ENCODE peak calls at places on chromosomes 5 and 9, in four cellular contexts. One of them, this sample, is unnamed.

GRCh38 chr5:1054018-1054798 is 45.6 kb downstream of the NKD2 start:
- DNase-seq in CD4-positive, CD25-positive, alpha-beta regulatory T cell: no peak
- DNase-seq in right cardiac atrium: peak
- DNase-seq in endothelial cell of umbilical vein: no peak
- DNase-seq in this sample: no peak

GRCh38 chr9:96423985-96424336 is 5.8 kb upstream of the ZNF367 start:
- DNase-seq in right cardiac atrium: no peak
- DNase-seq in CD4-positive, CD25-positive, alpha-beta regulatory T cell: no peak
- DNase-seq in endothelial cell of umbilical vein: no peak
- DNase-seq in this sample: no peak

GRCh38 chr5:79229357-79230174 is 6.4 kb upstream of the JMY start:
- DNase-seq in right cardiac atrium: no peak
- DNase-seq in CD4-positive, CD25-positive, alpha-beta regulatory T cell: no peak
- DNase-seq in endothelial cell of umbilical vein: no peak
- DNase-seq in this sample: no peak

GRCh38 chr9:93178851-93179786 is 4.8 kb upstream of the WNK2 start:
- DNase-seq in endothelial cell of umbilical vein: no peak
- DNase-seq in CD4-positive, CD25-positive, alpha-beta regulatory T cell: no peak
- DNase-seq in right cardiac atrium: peak
- DNase-seq in this sample: no peak

GRCh38 chr5:18745988-18746615 is 1111.8 kb downstream of the TAF11L14 start:
- DNase-seq in right cardiac atrium: no peak
- DNase-seq in CD4-positive, CD25-positive, alpha-beta regulatory T cell: peak
- DNase-seq in endothelial cell of umbilical vein: peak
- DNase-seq in this sample: no peak

GRCh38 chr5:126490167-126490937 is 67.1 kb downstream of the GRAMD2B start:
- DNase-seq in endothelial cell of umbilical vein: no peak
- DNase-seq in CD4-positive, CD25-positive, alpha-beta regulatory T cell: no peak
- DNase-seq in right cardiac atrium: no peak
- DNase-seq in this sample: no peak

GRCh38 chr9:104200456-104200994 is 106.4 kb downstream of the SMC2 start:
- DNase-seq in endothelial cell of umbilical vein: no peak
- DNase-seq in right cardiac atrium: peak
- DNase-seq in CD4-positive, CD25-positive, alpha-beta regulatory T cell: no peak
- DNase-seq in this sample: no peak

GRCh38 chr9:92807757-92808725 is 43.4 kb upstream of the BICD2 start:
- DNase-seq in CD4-positive, CD25-positive, alpha-beta regulatory T cell: peak
- DNase-seq in right cardiac atrium: peak
- DNase-seq in endothelial cell of umbilical vein: no peak
- DNase-seq in this sample: no peak

GRCh38 chr5:24788829-24789509 is 144.2 kb upstream of the CDH10 start:
- DNase-seq in CD4-positive, CD25-positive, alpha-beta regulatory T cell: no peak
- DNase-seq in endothelial cell of umbilical vein: no peak
- DNase-seq in right cardiac atrium: no peak
- DNase-seq in this sample: no peak

GRCh38 chr9:128218518-128219389 is 15.6 kb downstream of the DNM1 start:
- DNase-seq in right cardiac atrium: peak
- DNase-seq in CD4-positive, CD25-positive, alpha-beta regulatory T cell: peak
- DNase-seq in endothelial cell of umbilical vein: peak
- DNase-seq in this sample: no peak

GRCh38 chr9:101408374-101409078 is 9.9 kb downstream of the ZNF189 start:
- DNase-seq in right cardiac atrium: no peak
- DNase-seq in endothelial cell of umbilical vein: no peak
- DNase-seq in CD4-positive, CD25-positive, alpha-beta regulatory T cell: no peak
- DNase-seq in this sample: no peak

GRCh38 chr9:137266589-137267453 is 10.7 kb upstream of the TOR4A start:
- DNase-seq in endothelial cell of umbilical vein: no peak
- DNase-seq in CD4-positive, CD25-positive, alpha-beta regulatory T cell: no peak
- DNase-seq in right cardiac atrium: no peak
- DNase-seq in this sample: peak

GRCh38 chr5:133907075-133907474 is 61.4 kb downstream of the C5orf15 start:
- DNase-seq in right cardiac atrium: peak
- DNase-seq in CD4-positive, CD25-positive, alpha-beta regulatory T cell: no peak
- DNase-seq in endothelial cell of umbilical vein: no peak
- DNase-seq in this sample: no peak

GRCh38 chr9:35776018-35776417 is 15.4 kb upstream of the NPR2 start:
- DNase-seq in CD4-positive, CD25-positive, alpha-beta regulatory T cell: no peak
- DNase-seq in right cardiac atrium: no peak
- DNase-seq in endothelial cell of umbilical vein: no peak
- DNase-seq in this sample: no peak

GRCh38 chr5:174533771-174534221 is 190.6 kb upstream of the MSX2 start:
- DNase-seq in endothelial cell of umbilical vein: no peak
- DNase-seq in CD4-positive, CD25-positive, alpha-beta regulatory T cell: no peak
- DNase-seq in right cardiac atrium: no peak
- DNase-seq in this sample: no peak

GRCh38 chr5:109853362-109853761 is 163.6 kb downstream of the MAN2A1 start:
- DNase-seq in endothelial cell of umbilical vein: no peak
- DNase-seq in right cardiac atrium: no peak
- DNase-seq in CD4-positive, CD25-positive, alpha-beta regulatory T cell: no peak
- DNase-seq in this sample: no peak

GRCh38 chr9:124414612-124415011 is 630 bp downstream of the PSMB7 start:
- DNase-seq in right cardiac atrium: no peak
- DNase-seq in endothelial cell of umbilical vein: peak
- DNase-seq in CD4-positive, CD25-positive, alpha-beta regulatory T cell: no peak
- DNase-seq in this sample: no peak

GRCh38 chr5:87413116-87413645 is 451 bp upstream of the CCNH start:
- DNase-seq in right cardiac atrium: no peak
- DNase-seq in CD4-positive, CD25-positive, alpha-beta regulatory T cell: no peak
- DNase-seq in endothelial cell of umbilical vein: no peak
- DNase-seq in this sample: no peak

GRCh38 chr9:136823136-136824046 is 15.6 kb downstream of the RABL6 start:
- DNase-seq in CD4-positive, CD25-positive, alpha-beta regulatory T cell: no peak
- DNase-seq in right cardiac atrium: peak
- DNase-seq in endothelial cell of umbilical vein: no peak
- DNase-seq in this sample: no peak

GRCh38 chr9:125886365-125886764 is 139.2 kb downstream of the PBX3 start:
- DNase-seq in CD4-positive, CD25-positive, alpha-beta regulatory T cell: no peak
- DNase-seq in right cardiac atrium: no peak
- DNase-seq in endothelial cell of umbilical vein: no peak
- DNase-seq in this sample: no peak

GRCh38 chr5:1494780-1495524 is 28.8 kb downstream of the LPCAT1 start:
- DNase-seq in CD4-positive, CD25-positive, alpha-beta regulatory T cell: no peak
- DNase-seq in right cardiac atrium: peak
- DNase-seq in endothelial cell of umbilical vein: no peak
- DNase-seq in this sample: no peak

GRCh38 chr5:73135429-73136276 is 15.3 kb downstream of the TMEM171 start:
- DNase-seq in CD4-positive, CD25-positive, alpha-beta regulatory T cell: no peak
- DNase-seq in right cardiac atrium: no peak
- DNase-seq in endothelial cell of umbilical vein: peak
- DNase-seq in this sample: no peak

GRCh38 chr9:87401681-87402080 is 96.0 kb upstream of the DAPK1 start:
- DNase-seq in endothelial cell of umbilical vein: no peak
- DNase-seq in CD4-positive, CD25-positive, alpha-beta regulatory T cell: no peak
- DNase-seq in right cardiac atrium: no peak
- DNase-seq in this sample: no peak

GRCh38 chr5:110865400-110866094 is 126.7 kb downstream of the SLC25A46 start:
- DNase-seq in right cardiac atrium: no peak
- DNase-seq in endothelial cell of umbilical vein: peak
- DNase-seq in CD4-positive, CD25-positive, alpha-beta regulatory T cell: no peak
- DNase-seq in this sample: no peak

GRCh38 chr5:92514901-92515300 is 1066.1 kb downstream of the NR2F1-AS1 start:
- DNase-seq in right cardiac atrium: no peak
- DNase-seq in endothelial cell of umbilical vein: no peak
- DNase-seq in CD4-positive, CD25-positive, alpha-beta regulatory T cell: no peak
- DNase-seq in this sample: no peak

GRCh38 chr5:156543348-156543747 is 216.4 kb downstream of the SGCD start:
- DNase-seq in endothelial cell of umbilical vein: no peak
- DNase-seq in CD4-positive, CD25-positive, alpha-beta regulatory T cell: no peak
- DNase-seq in right cardiac atrium: no peak
- DNase-seq in this sample: no peak

GRCh38 chr5:165805756-165806155 is 2300.3 kb downstream of the MAT2B start:
- DNase-seq in CD4-positive, CD25-positive, alpha-beta regulatory T cell: no peak
- DNase-seq in right cardiac atrium: no peak
- DNase-seq in endothelial cell of umbilical vein: no peak
- DNase-seq in this sample: no peak

GRCh38 chr9:105318729-105319513 is 74.5 kb downstream of the SLC44A1 start:
- DNase-seq in CD4-positive, CD25-positive, alpha-beta regulatory T cell: no peak
- DNase-seq in endothelial cell of umbilical vein: no peak
- DNase-seq in right cardiac atrium: no peak
- DNase-seq in this sample: no peak
- H3K4me3 ChIP-seq in CD4-positive, CD25-positive, alpha-beta regulatory T cell: no peak
- H3K4me3 ChIP-seq in endothelial cell of umbilical vein: no peak
- H3K4me3 ChIP-seq in right cardiac atrium: no peak
- H3K4me3 ChIP-seq in this sample: no peak

GRCh38 chr9:131708613-131709002 is 31.3 kb downstream of the RAPGEF1 start:
- DNase-seq in endothelial cell of umbilical vein: no peak
- DNase-seq in right cardiac atrium: no peak
- DNase-seq in CD4-positive, CD25-positive, alpha-beta regulatory T cell: no peak
- DNase-seq in this sample: no peak
- H3K27ac ChIP-seq in endothelial cell of umbilical vein: peak
- H3K27ac ChIP-seq in right cardiac atrium: peak
- H3K27ac ChIP-seq in CD4-positive, CD25-positive, alpha-beta regulatory T cell: no peak
- H3K27ac ChIP-seq in this sample: peak

GRCh38 chr5:178785999-178786398 is 55.5 kb upstream of the ZNF354A start:
- DNase-seq in CD4-positive, CD25-positive, alpha-beta regulatory T cell: no peak
- DNase-seq in endothelial cell of umbilical vein: no peak
- DNase-seq in right cardiac atrium: no peak
- DNase-seq in this sample: no peak

GRCh38 chr5:178786424-178786823 is 56.0 kb upstream of the ZNF354A start:
- DNase-seq in CD4-positive, CD25-positive, alpha-beta regulatory T cell: no peak
- DNase-seq in endothelial cell of umbilical vein: no peak
- DNase-seq in right cardiac atrium: no peak
- DNase-seq in this sample: no peak

GRCh38 chr5:178787889-178788288 is 57.4 kb upstream of the ZNF354A start:
- DNase-seq in right cardiac atrium: no peak
- DNase-seq in CD4-positive, CD25-positive, alpha-beta regulatory T cell: no peak
- DNase-seq in endothelial cell of umbilical vein: no peak
- DNase-seq in this sample: no peak

GRCh38 chr5:178788381-178789085 is 58.1 kb upstream of the ZNF354A start:
- DNase-seq in endothelial cell of umbilical vein: no peak
- DNase-seq in CD4-positive, CD25-positive, alpha-beta regulatory T cell: no peak
- DNase-seq in right cardiac atrium: no peak
- DNase-seq in this sample: no peak

GRCh38 chr5:178786859-178787499 is 56.5 kb upstream of the ZNF354A start:
- DNase-seq in endothelial cell of umbilical vein: no peak
- DNase-seq in CD4-positive, CD25-positive, alpha-beta regulatory T cell: no peak
- DNase-seq in right cardiac atrium: no peak
- DNase-seq in this sample: no peak
- H3K4me3 ChIP-seq in endothelial cell of umbilical vein: no peak
- H3K4me3 ChIP-seq in CD4-positive, CD25-positive, alpha-beta regulatory T cell: no peak
- H3K4me3 ChIP-seq in right cardiac atrium: no peak
- H3K4me3 ChIP-seq in this sample: no peak

GRCh38 chr5:138240690-138241385 is 27.7 kb upstream of the CDC23 start:
- DNase-seq in right cardiac atrium: no peak
- DNase-seq in endothelial cell of umbilical vein: no peak
- DNase-seq in CD4-positive, CD25-positive, alpha-beta regulatory T cell: no peak
- DNase-seq in this sample: no peak
- H3K27ac ChIP-seq in right cardiac atrium: no peak
- H3K27ac ChIP-seq in endothelial cell of umbilical vein: no peak
- H3K27ac ChIP-seq in CD4-positive, CD25-positive, alpha-beta regulatory T cell: no peak
- H3K27ac ChIP-seq in this sample: no peak

GRCh38 chr9:123350590-123351310 is 5.2 kb upstream of the CRB2 start:
- DNase-seq in endothelial cell of umbilical vein: no peak
- DNase-seq in CD4-positive, CD25-positive, alpha-beta regulatory T cell: no peak
- DNase-seq in right cardiac atrium: no peak
- DNase-seq in this sample: no peak

GRCh38 chr9:123347289-123348060 is 8.5 kb upstream of the CRB2 start:
- DNase-seq in CD4-positive, CD25-positive, alpha-beta regulatory T cell: no peak
- DNase-seq in right cardiac atrium: no peak
- DNase-seq in endothelial cell of umbilical vein: no peak
- DNase-seq in this sample: no peak

GRCh38 chr9:123349033-123349432 is 7.0 kb upstream of the CRB2 start:
- DNase-seq in CD4-positive, CD25-positive, alpha-beta regulatory T cell: no peak
- DNase-seq in right cardiac atrium: no peak
- DNase-seq in endothelial cell of umbilical vein: no peak
- DNase-seq in this sample: no peak

GRCh38 chr9:123348317-123348992 is 7.5 kb upstream of the CRB2 start:
- DNase-seq in CD4-positive, CD25-positive, alpha-beta regulatory T cell: no peak
- DNase-seq in right cardiac atrium: no peak
- DNase-seq in endothelial cell of umbilical vein: no peak
- DNase-seq in this sample: no peak

GRCh38 chr9:123349691-123350480 is 6.1 kb upstream of the CRB2 start:
- DNase-seq in right cardiac atrium: no peak
- DNase-seq in CD4-positive, CD25-positive, alpha-beta regulatory T cell: peak
- DNase-seq in endothelial cell of umbilical vein: peak
- DNase-seq in this sample: no peak
- H3K4me3 ChIP-seq in right cardiac atrium: no peak
- H3K4me3 ChIP-seq in CD4-positive, CD25-positive, alpha-beta regulatory T cell: no peak
- H3K4me3 ChIP-seq in endothelial cell of umbilical vein: no peak
- H3K4me3 ChIP-seq in this sample: no peak